ENCODE peak calls at places on chromosomes 4 and X, in four cellular contexts. S is renal cortical epithelial cell, W is Karpas-422, Y is SK-MEL-5. Z is an unnamed sample.

GRCh38 chr4:54359919-54360650 is 131.0 kb downstream of the PDGFRA start:
- DNase-seq in S (no peak), Y (no peak), W (no peak), Z (no peak)

GRCh38 chrX:133544105-133544504 is 128.8 kb upstream of the GPC4 start:
- DNase-seq in W (no peak), Y (no peak), S (peak), Z (peak)

GRCh38 chrX:153646620-153647373 is at the start of gene DUSP9:
- DNase-seq in Y (peak), S (no peak), W (no peak), Z (no peak)

GRCh38 chr4:186149872-186150271 is 41.5 kb upstream of the CYP4V2 start:
- DNase-seq in Y (peak), S (peak), W (no peak), Z (no peak)

GRCh38 chr4:43357252-43357974 is 464.9 kb downstream of the GRXCR1 start:
- DNase-seq in Y (no peak), S (no peak), W (no peak), Z (no peak)

GRCh38 chrX:24842486-24842885 is 148.8 kb downstream of the POLA1 start:
- DNase-seq in S (no peak), W (no peak), Y (no peak), Z (no peak)

GRCh38 chr4:66564901-66565648 is 894.8 kb upstream of the EPHA5 start:
- DNase-seq in Y (peak), S (peak), W (no peak), Z (no peak)

GRCh38 chr4:120561648-120562047 is 360.9 kb downstream of the PRDM5 start:
- DNase-seq in S (no peak), Y (no peak), W (no peak), Z (no peak)

GRCh38 chrX:8971116-8971515 is 62.8 kb downstream of the FAM9B start:
- DNase-seq in S (peak), Y (peak), W (peak), Z (no peak)

GRCh38 chr4:78056265-78057129 is 626 bp upstream of the FRAS1 start:
- DNase-seq in W (no peak), S (peak), Y (no peak), Z (peak)

GRCh38 chr4:122928930-122929329 is 6.5 kb upstream of the NUDT6 start:
- DNase-seq in W (no peak), S (no peak), Y (no peak), Z (no peak)

GRCh38 chr4:158496030-158496741 is 25.5 kb upstream of the RXFP1 start:
- DNase-seq in Y (peak), S (peak), W (peak), Z (no peak)

GRCh38 chr4:37603070-37603468 is 83.1 kb downstream of the RELL1 start:
- DNase-seq in W (peak), S (peak), Y (peak), Z (peak)

GRCh38 chrX:348461-349117 is 30.0 kb upstream of the GTPBP6 start:
- DNase-seq in S (no peak), Y (no peak), W (no peak), Z (no peak)

GRCh38 chr4:77433102-77433733 is 172.4 kb upstream of the CXCL13 start:
- DNase-seq in S (peak), Y (peak), W (peak), Z (peak)

GRCh38 chrX:357693-358471 is 28.8 kb downstream of the PPP2R3B start:
- DNase-seq in Y (no peak), W (no peak), S (no peak), Z (no peak)

GRCh38 chr4:143025111-143025704 is 159.5 kb upstream of the USP38 start:
- DNase-seq in Y (peak), S (peak), W (peak), Z (peak)

GRCh38 chr4:171025776-171026175 is 787.4 kb upstream of the GALNTL6 start:
- DNase-seq in S (peak), W (no peak), Y (peak), Z (no peak)

GRCh38 chr4:48470570-48470969 is 12.6 kb upstream of the SLC10A4 start:
- DNase-seq in S (peak), Y (no peak), W (no peak), Z (no peak)

GRCh38 chr4:154977228-154977627 is 196.2 kb downstream of the RBM46 start:
- DNase-seq in S (no peak), W (no peak), Y (no peak), Z (no peak)

GRCh38 chrX:38937400-38937799 is 136.1 kb downstream of the MID1IP1 start:
- DNase-seq in Y (no peak), W (no peak), S (no peak), Z (no peak)

Z was measured in foreskin keratinocyte.